ENCODE peak calls at places on chromosomes 7 and 10, in four cellular contexts. C is Calu3; K is stimulated activated CD8-positive, alpha-beta memory T cell treated with anti-CD3 and anti-CD28 coated beads, Interleukin-7, amount 100 ng/mL, for 1 hour; R is iris pigment epithelial cell. F is an unnamed sample.

GRCh38 chr10:5775705-5776104 is 37.5 kb downstream of the GDI2 start:
- DNase-seq in C (no peak), K (peak; percentile 51), R (no peak), F (no peak)

GRCh38 chr10:75417522-75417927 is 13.9 kb upstream of the LRMDA start:
- DNase-seq in C (no peak), K (no peak), R (no peak), F (no peak)

GRCh38 chr10:91340613-91341362 is 69.4 kb upstream of the HECTD2 start:
- DNase-seq in C (no peak), K (no peak), R (peak; percentile 88), F (no peak)

GRCh38 chr10:32112055-32112454 is 55.8 kb upstream of the KIF5B start:
- DNase-seq in C (peak; percentile 41), K (no peak), R (peak; percentile 61), F (no peak)

GRCh38 chr10:86259901-86260562 is 106.6 kb downstream of the GRID1 start:
- DNase-seq in C (no peak), K (no peak), R (no peak), F (no peak)

GRCh38 chr7:20508109-20508508 is 107.4 kb upstream of the ABCB5 start:
- DNase-seq in C (no peak), K (no peak), R (peak; percentile 4), F (no peak)

GRCh38 chr10:33335550-33335799 is 1.0 kb upstream of the NRP1 start:
- DNase-seq in C (no peak), K (no peak), R (no peak), F (no peak)

GRCh38 chr7:39623312-39624201 is at the start of gene RALA:
- DNase-seq in C (peak; percentile 98), K (peak; percentile 76), R (peak; percentile 97), F (peak; percentile 96)

GRCh38 chr10:97534746-97535367 is 36.1 kb downstream of the UBTD1 start:
- DNase-seq in C (peak; percentile 46), K (no peak), R (peak; percentile 53), F (no peak)

GRCh38 chr7:76196786-76197185 is 4.9 kb upstream of the SRRM3 start:
- DNase-seq in C (no peak), K (no peak), R (no peak), F (no peak)

GRCh38 chr7:4712371-4713182 is 30.5 kb downstream of the FOXK1 start:
- DNase-seq in C (peak; percentile 31), K (no peak), R (peak; percentile 82), F (no peak)

GRCh38 chr10:96417432-96417831 is 58.6 kb upstream of the OPALIN start:
- DNase-seq in C (no peak), K (no peak), R (peak; percentile 28), F (peak; percentile 78)

GRCh38 chr7:5630670-5631069 is 150.8 kb downstream of the RNF216 start:
- DNase-seq in C (no peak), K (peak; percentile 12), R (peak; percentile 45), F (no peak)

GRCh38 chr7:81361769-81362168 is 408.1 kb downstream of the HGF start:
- DNase-seq in C (no peak), K (no peak), R (peak; percentile 2), F (no peak)

GRCh38 chr7:85405016-85405415 is 218.2 kb upstream of the SEMA3D start:
- DNase-seq in C (no peak), K (no peak), R (no peak), F (no peak)

GRCh38 chr7:115007751-115008150 is 85.9 kb downstream of the MDFIC start:
- DNase-seq in C (no peak), K (no peak), R (no peak), F (no peak)

GRCh38 chr7:134514663-134515062 is 12.7 kb upstream of the AKR1B10 start:
- DNase-seq in C (peak; percentile 66), K (no peak), R (peak; percentile 79), F (no peak)

GRCh38 chr7:157981778-157982177 is 605.8 kb downstream of the PTPRN2 start:
- DNase-seq in C (no peak), K (no peak), R (no peak), F (no peak)

GRCh38 chr7:1377111-1377909 is 82.0 kb downstream of the MICALL2 start:
- DNase-seq in C (peak; percentile 42), K (no peak), R (no peak), F (no peak)

GRCh38 chr7:106793015-106793651 is 71.9 kb upstream of the PIK3CG start:
- DNase-seq in C (peak; percentile 53), K (no peak), R (no peak), F (no peak)

GRCh38 chr10:63487990-63488389 is 22.2 kb upstream of the JMJD1C start:
- DNase-seq in C (no peak), K (no peak), R (no peak), F (no peak)

GRCh38 chr7:158075633-158076001 is 512.0 kb downstream of the PTPRN2 start:
- DNase-seq in C (no peak), K (no peak), R (no peak), F (no peak)

GRCh38 chr7:80412842-80413241 is 99.0 kb downstream of the GNAT3 start:
- DNase-seq in C (no peak), K (no peak), R (peak; percentile 70), F (no peak)

GRCh38 chr10:79488303-79488702 is 24.0 kb upstream of the EIF5AL1 start:
- DNase-seq in C (peak; percentile 45), K (no peak), R (peak; percentile 96), F (peak; percentile 87)

GRCh38 chr7:28423112-28423511 is 10.8 kb downstream of the CREB5 start:
- DNase-seq in C (no peak), K (no peak), R (no peak), F (no peak)

GRCh38 chr10:75726522-75727493 is 295.4 kb downstream of the LRMDA start:
- DNase-seq in C (no peak), K (no peak), R (no peak), F (no peak)

GRCh38 chr7:85125160-85125559 is 61.7 kb downstream of the SEMA3D start:
- DNase-seq in C (no peak), K (no peak), R (no peak), F (no peak)